ENCODE peak calls at places on chromosomes 13 and 19, in four cellular contexts. One of them, this sample, is unnamed.

GRCh38 chr19:40322271-40322610 is 26.0 kb downstream of the C19orf47 start:
- DNase-seq in breast epithelium: no peak
- DNase-seq in glutamatergic neuron: no peak
- DNase-seq in AG10803: no peak
- DNase-seq in this sample: no peak

GRCh38 chr13:25494708-25495411 is 123.1 kb downstream of the ATP8A2 start:
- DNase-seq in breast epithelium: no peak
- DNase-seq in glutamatergic neuron: no peak
- DNase-seq in AG10803: no peak
- DNase-seq in this sample: no peak

GRCh38 chr19:32649751-32650150 is 25.2 kb downstream of the ANKRD27 start:
- DNase-seq in breast epithelium: no peak
- DNase-seq in glutamatergic neuron: no peak
- DNase-seq in AG10803: no peak
- DNase-seq in this sample: no peak

GRCh38 chr13:31172535-31172934 is 10.8 kb upstream of the HSPH1 start:
- DNase-seq in breast epithelium: no peak
- DNase-seq in glutamatergic neuron: no peak
- DNase-seq in AG10803: peak; percentile 88
- DNase-seq in this sample: peak; percentile 78

GRCh38 chr13:39897636-39898035 is 242.2 kb downstream of the COG6 start:
- DNase-seq in breast epithelium: no peak
- DNase-seq in glutamatergic neuron: no peak
- DNase-seq in AG10803: no peak
- DNase-seq in this sample: peak; percentile 73

GRCh38 chr19:17965370-17966114 is 1.4 kb upstream of the KCNN1 start:
- DNase-seq in breast epithelium: no peak
- DNase-seq in glutamatergic neuron: no peak
- DNase-seq in AG10803: no peak
- DNase-seq in this sample: no peak

GRCh38 chr19:8017808-8018207 is 12.4 kb upstream of the ELAVL1 start:
- DNase-seq in breast epithelium: no peak
- DNase-seq in glutamatergic neuron: no peak
- DNase-seq in AG10803: no peak
- DNase-seq in this sample: no peak

GRCh38 chr13:114111577-114111976 is 20.8 kb downstream of the RASA3 start:
- DNase-seq in breast epithelium: no peak
- DNase-seq in glutamatergic neuron: no peak
- DNase-seq in AG10803: peak; percentile 56
- DNase-seq in this sample: peak; percentile 42

GRCh38 chr19:27758626-27759505 is 1454.1 kb downstream of the UQCRFS1 start:
- DNase-seq in breast epithelium: no peak
- DNase-seq in glutamatergic neuron: no peak
- DNase-seq in AG10803: no peak
- DNase-seq in this sample: no peak

GRCh38 chr19:5478241-5478924 is 23.2 kb downstream of the ZNRF4 start:
- DNase-seq in breast epithelium: no peak
- DNase-seq in glutamatergic neuron: no peak
- DNase-seq in AG10803: no peak
- DNase-seq in this sample: no peak

GRCh38 chr19:48154003-48154402 is 16.1 kb downstream of the LIG1 start:
- DNase-seq in breast epithelium: no peak
- DNase-seq in glutamatergic neuron: no peak
- DNase-seq in AG10803: no peak
- DNase-seq in this sample: no peak

GRCh38 chr19:39924952-39925351 is 9.5 kb downstream of the FCGBP start:
- DNase-seq in breast epithelium: no peak
- DNase-seq in glutamatergic neuron: no peak
- DNase-seq in AG10803: no peak
- DNase-seq in this sample: no peak

GRCh38 chr13:94280357-94280756 is 199.1 kb downstream of the DCT start:
- DNase-seq in breast epithelium: no peak
- DNase-seq in glutamatergic neuron: no peak
- DNase-seq in AG10803: no peak
- DNase-seq in this sample: peak; percentile 19

GRCh38 chr19:3670796-3671679 is 29.2 kb downstream of the PIP5K1C start:
- DNase-seq in breast epithelium: peak; percentile 59
- DNase-seq in glutamatergic neuron: no peak
- DNase-seq in AG10803: peak; percentile 64
- DNase-seq in this sample: peak; percentile 63

GRCh38 chr19:38989066-38989605 is 13.6 kb upstream of the FBXO17 start:
- DNase-seq in breast epithelium: peak; percentile 21
- DNase-seq in glutamatergic neuron: peak; percentile 47
- DNase-seq in AG10803: peak; percentile 38
- DNase-seq in this sample: peak; percentile 7

GRCh38 chr19:1590641-1591397 is 1.8 kb downstream of the MBD3 start:
- DNase-seq in breast epithelium: no peak
- DNase-seq in glutamatergic neuron: peak; percentile 46
- DNase-seq in AG10803: no peak
- DNase-seq in this sample: peak; percentile 12
- TF ChIP-seq CTCF in breast epithelium: no peak
- TF ChIP-seq CTCF in glutamatergic neuron: no peak
- TF ChIP-seq CTCF in AG10803: peak; percentile 43
- TF ChIP-seq CTCF in this sample: peak; percentile 56

GRCh38 chr13:84417426-84417825 is 535.2 kb upstream of the SLITRK1 start:
- DNase-seq in breast epithelium: no peak
- DNase-seq in glutamatergic neuron: no peak
- DNase-seq in AG10803: peak; percentile 7
- DNase-seq in this sample: peak; percentile 25
- TF ChIP-seq CTCF in breast epithelium: no peak
- TF ChIP-seq CTCF in glutamatergic neuron: no peak
- TF ChIP-seq CTCF in AG10803: no peak
- TF ChIP-seq CTCF in this sample: no peak

DNA sequence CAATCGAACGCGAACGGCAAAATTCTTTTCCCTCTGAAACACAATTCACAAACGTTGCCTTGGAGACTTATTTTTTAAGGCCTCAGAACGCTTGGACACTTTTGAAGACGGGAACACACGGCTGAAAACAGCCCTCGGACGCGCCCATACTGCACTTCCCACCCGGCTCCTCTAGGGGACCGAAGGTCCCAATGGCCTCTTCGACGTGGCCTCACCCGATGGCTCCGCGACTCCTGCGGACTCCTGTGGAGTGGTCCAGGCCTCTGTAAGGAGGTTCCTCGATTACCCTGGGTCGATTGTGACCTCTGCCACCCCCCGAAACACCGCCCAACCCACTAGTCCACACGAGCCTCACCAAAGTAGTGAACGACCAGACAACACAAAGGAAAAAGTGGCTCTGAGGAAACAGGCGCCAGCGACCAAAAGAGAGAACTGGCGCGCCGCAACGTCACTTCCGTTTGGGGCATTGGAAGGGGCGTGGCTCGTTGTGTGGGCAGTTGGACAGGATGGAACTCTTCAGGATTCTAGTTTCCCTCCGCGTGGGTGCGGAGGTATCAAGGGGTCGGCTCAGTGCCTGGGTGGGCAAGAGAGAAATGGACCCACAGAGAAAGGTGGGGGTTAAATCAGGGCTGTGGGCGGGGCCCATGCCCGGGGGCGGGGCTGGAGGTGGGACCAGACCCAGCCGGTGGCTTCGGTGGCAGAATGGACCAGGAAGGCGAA is at the start of gene ZNF560:
- DNase-seq in breast epithelium: no peak
- DNase-seq in glutamatergic neuron: no peak
- DNase-seq in AG10803: peak; percentile 11
- DNase-seq in this sample: peak; percentile 15
- TF ChIP-seq CTCF in breast epithelium: no peak
- TF ChIP-seq CTCF in glutamatergic neuron: no peak
- TF ChIP-seq CTCF in AG10803: peak; percentile 33
- TF ChIP-seq CTCF in this sample: peak; percentile 19

DNA sequence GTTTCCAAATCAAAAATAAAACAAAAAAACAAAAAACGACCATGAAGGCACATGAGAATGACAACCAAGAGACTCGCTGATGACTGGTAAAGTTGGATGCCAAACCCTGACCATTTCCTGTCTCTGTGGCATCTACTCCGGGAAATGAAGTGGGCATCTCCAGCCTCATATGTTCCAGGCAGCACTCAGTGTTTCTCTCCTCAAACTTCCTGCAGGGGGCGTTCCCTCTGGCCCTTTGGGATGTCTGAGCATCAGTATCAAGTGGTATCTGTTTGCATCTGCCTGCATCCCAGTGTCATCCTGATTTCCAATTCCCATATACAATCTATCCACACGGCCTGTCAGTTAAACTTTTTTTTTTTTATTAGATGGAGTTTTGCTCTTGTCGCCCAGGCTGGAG is 9.8 kb upstream of the SIGLEC12 start:
- DNase-seq in breast epithelium: no peak
- DNase-seq in glutamatergic neuron: peak; percentile 49
- DNase-seq in AG10803: no peak
- DNase-seq in this sample: no peak
- TF ChIP-seq CTCF in breast epithelium: no peak
- TF ChIP-seq CTCF in glutamatergic neuron: peak; percentile 54
- TF ChIP-seq CTCF in AG10803: peak; percentile 25
- TF ChIP-seq CTCF in this sample: no peak

DNA sequence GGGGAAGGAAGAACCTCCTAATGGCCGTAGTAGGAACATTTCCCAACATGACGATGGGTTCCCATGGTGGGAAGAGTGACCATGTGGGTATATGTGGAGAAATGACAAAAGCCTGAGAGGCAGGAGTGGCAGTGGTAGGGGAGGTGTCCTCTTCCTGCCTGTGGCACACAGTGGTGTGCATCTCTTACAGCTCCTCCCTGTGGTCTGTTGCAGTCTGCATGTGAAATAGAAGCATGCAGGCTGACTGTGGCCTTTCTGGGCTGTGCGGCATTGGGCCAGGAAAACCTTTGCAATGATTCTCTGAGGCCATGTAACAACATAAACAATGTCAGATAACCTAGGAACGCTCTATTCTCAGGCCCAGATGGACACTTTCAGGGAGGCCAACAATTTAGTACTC is 84.0 kb downstream of the LACC1 start:
- DNase-seq in breast epithelium: no peak
- DNase-seq in glutamatergic neuron: no peak
- DNase-seq in AG10803: no peak
- DNase-seq in this sample: no peak
- TF ChIP-seq CTCF in breast epithelium: no peak
- TF ChIP-seq CTCF in glutamatergic neuron: no peak
- TF ChIP-seq CTCF in AG10803: no peak
- TF ChIP-seq CTCF in this sample: no peak

GRCh38 chr13:38530492-38530891 is 156.4 kb upstream of the FREM2 start:
- DNase-seq in breast epithelium: no peak
- DNase-seq in glutamatergic neuron: no peak
- DNase-seq in AG10803: peak; percentile 29
- DNase-seq in this sample: peak; percentile 1
- TF ChIP-seq CTCF in breast epithelium: peak; percentile 9
- TF ChIP-seq CTCF in glutamatergic neuron: no peak
- TF ChIP-seq CTCF in AG10803: peak; percentile 62
- TF ChIP-seq CTCF in this sample: peak; percentile 9

This sample was measured in astrocyte of the spinal cord.